ENCODE peak calls at places on chromosomes 12 and 14, in five cellular contexts. J is GM19239; Z is stimulated activated naive CD8-positive, alpha-beta T cell treated with anti-CD3 and anti-CD28 coated beads, Interleukin-15, Interleukin-2, amounts not matched to agents 100 U/mL and 50 U/mL, for 24 hours; B is T-helper 9 cell; K is stimulated activated CD4-positive, alpha-beta T cell treated with anti-CD3 and anti-CD28 coated beads, Interleukin-1b, Interleukin-23, amount 100 ng/mL, for 24 hours. V is an unnamed sample.

GRCh38 chr12:52380271-52380694 is 5.2 kb downstream of the KRT84 start:
- DNase-seq in J (no peak), Z (peak), B (no peak), K (no peak), V (no peak)

GRCh38 chr12:103169-103981 is 36.8 kb downstream of the IQSEC3 start:
- DNase-seq in J (no peak), Z (no peak), B (no peak), K (no peak), V (no peak)

GRCh38 chr14:104361101-104361591 is 218.4 kb upstream of the C14orf180 start:
- DNase-seq in J (no peak), Z (no peak), B (no peak), K (no peak), V (no peak)

GRCh38 chr12:563250-563781 is 99.9 kb downstream of the NINJ2 start:
- DNase-seq in J (no peak), Z (peak), B (peak), K (peak), V (no peak)

GRCh38 chr14:70188608-70189540 is at the start of gene SLC8A3:
- DNase-seq in J (peak), Z (peak), B (no peak), K (peak), V (no peak)

GRCh38 chr12:15662303-15662980 is 126.7 kb downstream of the EPS8 start:
- DNase-seq in J (no peak), Z (no peak), B (no peak), K (no peak), V (no peak)

GRCh38 chr12:131046813-131047788 is 93.4 kb downstream of the ADGRD1 start:
- DNase-seq in J (no peak), Z (no peak), B (no peak), K (no peak), V (no peak)

GRCh38 chr12:127888948-127889347 is 378.0 kb upstream of the TMEM132C start:
- DNase-seq in J (no peak), Z (no peak), B (no peak), K (no peak), V (no peak)

GRCh38 chr12:52032797-52033505 is 18.3 kb upstream of the NR4A1 start:
- DNase-seq in J (peak), Z (peak), B (peak), K (peak), V (peak)

GRCh38 chr14:66009104-66009503 is 477.1 kb upstream of the CCDC196 start:
- DNase-seq in J (no peak), Z (no peak), B (no peak), K (no peak), V (no peak)